ENCODE peak calls at places on chromosomes 6 and 20, in five cellular contexts. P is spleen, Y is adrenal gland, X is prostate gland, Z is uterus. D is an unnamed sample.
A peak's percentile ranks its signal among the peaks of the same experiment; 100 is the strongest.

GRCh38 chr6:113853252-113853651 is 3.9 kb upstream of the MARCKS start:
- DNase-seq in P (no peak), Z (no peak), Y (no peak), X (no peak), D (no peak)

GRCh38 chr20:21559305-21559704 is 45.4 kb upstream of the NKX2-2 start:
- DNase-seq in Z (no peak), X (no peak), Y (no peak), P (no peak), D (no peak)

GRCh38 chr20:16368645-16369292 is 204.5 kb downstream of the KIF16B start:
- DNase-seq in Y (no peak), Z (no peak), P (no peak), X (no peak), D (peak; percentile 40)

GRCh38 chr6:138979365-138979764 is 8.7 kb downstream of the REPS1 start:
- DNase-seq in Y (no peak), X (no peak), Z (no peak), P (no peak), D (no peak)

GRCh38 chr20:23318347-23318746 is 32.2 kb upstream of the NXT1 start:
- DNase-seq in Y (no peak), X (no peak), Z (no peak), P (no peak), D (no peak)

GRCh38 chr6:15907914-15908518 is 220.9 kb upstream of the MYLIP start:
- DNase-seq in Z (no peak), X (peak; percentile 54), Y (no peak), P (no peak), D (peak; percentile 52)

GRCh38 chr20:43985608-43986316 is 71.1 kb downstream of the TOX2 start:
- DNase-seq in Y (no peak), Z (no peak), P (no peak), X (no peak), D (no peak)

GRCh38 chr20:34632870-34633452 is 43.9 kb downstream of the PIGU start:
- DNase-seq in P (no peak), Z (no peak), Y (no peak), X (no peak), D (no peak)

GRCh38 chr6:167550936-167551633 is 226.2 kb downstream of the TTLL2 start:
- DNase-seq in Y (peak; percentile 53), Z (peak; percentile 87), P (peak; percentile 85), X (peak; percentile 73), D (peak; percentile 86)

GRCh38 chr20:51404297-51405060 is 138.0 kb downstream of the NFATC2 start:
- DNase-seq in X (no peak), P (peak; percentile 95), Y (no peak), Z (no peak), D (peak; percentile 41)

GRCh38 chr20:62850333-62850974 is 11.2 kb downstream of the TCFL5 start:
- DNase-seq in Y (no peak), Z (no peak), P (no peak), X (no peak), D (no peak)

GRCh38 chr6:70686548-70687133 is 19.0 kb downstream of the SMAP1 start:
- DNase-seq in Y (no peak), X (peak; percentile 36), Z (no peak), P (no peak), D (no peak)

GRCh38 chr20:55273149-55273548 is 732.2 kb downstream of the CBLN4 start:
- DNase-seq in P (no peak), Z (no peak), Y (no peak), X (no peak), D (no peak)

GRCh38 chr20:10565191-10565921 is 108.4 kb downstream of the JAG1 start:
- DNase-seq in X (no peak), Z (peak; percentile 51), Y (no peak), P (no peak), D (no peak)

GRCh38 chr6:109428889-109429477 is 11.4 kb downstream of the PPIL6 start:
- DNase-seq in Y (no peak), X (no peak), P (no peak), Z (no peak), D (no peak)

GRCh38 chr20:13220194-13220856 is 749 bp upstream of the ISM1 start:
- DNase-seq in Z (peak; percentile 28), P (peak; percentile 79), Y (peak; percentile 41), X (peak; percentile 20), D (peak; percentile 75)

GRCh38 chr20:6704132-6704861 is 63.2 kb upstream of the BMP2 start:
- DNase-seq in Y (no peak), P (no peak), X (peak; percentile 23), Z (no peak), D (peak; percentile 63)

GRCh38 chr6:137878070-137878809 is 11.2 kb downstream of the TNFAIP3 start:
- DNase-seq in Y (no peak), X (no peak), P (no peak), Z (no peak), D (no peak)

GRCh38 chr6:132669690-132670291 is 10.8 kb upstream of the TAAR1 start:
- DNase-seq in Y (no peak), P (no peak), X (no peak), Z (no peak), D (no peak)

GRCh38 chr20:19588731-19589130 is 169.3 kb upstream of the RIN2 start:
- DNase-seq in Z (peak; percentile 54), Y (no peak), X (peak; percentile 62), P (no peak), D (no peak)

GRCh38 chr6:53031281-53031680 is 33.9 kb upstream of the FBXO9 start:
- DNase-seq in P (no peak), X (no peak), Y (no peak), Z (no peak), D (no peak)

DNA sequence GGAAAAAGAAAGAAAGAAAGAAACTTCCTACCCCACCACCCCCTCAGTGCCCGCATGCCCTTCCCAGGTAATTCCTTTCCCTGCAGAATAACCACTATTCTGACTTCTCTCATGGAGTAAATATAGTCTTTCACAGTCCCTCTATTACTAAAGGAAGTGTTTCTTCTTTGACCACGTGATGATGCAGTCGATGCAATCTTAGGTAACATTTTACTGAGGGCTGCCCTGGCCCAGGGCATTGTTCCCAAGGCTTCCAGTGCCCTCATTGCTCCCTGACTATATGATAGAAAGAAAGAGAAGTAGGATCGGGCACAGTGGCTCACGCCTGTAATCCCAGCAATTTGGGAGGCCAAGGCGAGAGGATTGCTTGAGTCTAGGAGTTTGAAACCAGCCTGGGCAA is 29.1 kb downstream of the ARHGAP40 start:
- DNase-seq in Y (no peak), P (no peak), X (no peak), Z (no peak), D (no peak)
- H3K27ac ChIP-seq in Y (no peak overlapping the region), P (no peak overlapping the region), X (no peak overlapping the region), Z (no peak overlapping the region), D (no peak overlapping the region)

DNA sequence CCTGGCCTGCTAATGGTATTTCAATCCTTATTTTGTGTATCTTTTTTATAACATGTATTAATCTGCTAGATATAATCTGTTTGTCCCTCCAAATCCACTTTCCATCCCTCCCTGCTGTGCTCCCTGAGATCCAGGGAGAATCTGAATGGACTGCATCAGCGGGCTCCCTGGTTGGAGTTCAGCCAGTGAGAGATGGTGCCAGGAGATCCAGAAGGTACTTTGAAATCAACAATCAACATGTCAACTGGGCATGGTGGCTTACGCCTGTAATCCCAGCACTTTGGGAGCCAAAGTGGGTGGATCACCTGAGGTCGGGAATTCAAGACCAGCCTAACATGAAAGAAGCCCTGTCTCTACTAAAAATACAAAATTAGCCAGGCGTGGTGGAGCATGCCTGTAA is 4.4 kb downstream of the ATF6B start:
- DNase-seq in P (no peak), Z (no peak), Y (no peak), X (no peak), D (no peak)
- H3K4me1 ChIP-seq in P (peaks cover 32% of the 10 kb centered on the region), Z (no peaks in the 10 kb centered on the region), Y (peaks cover 9% of the 10 kb centered on the region), X (peaks cover 13% of the 10 kb centered on the region), D (peaks cover 32% of the 10 kb centered on the region)

DNA sequence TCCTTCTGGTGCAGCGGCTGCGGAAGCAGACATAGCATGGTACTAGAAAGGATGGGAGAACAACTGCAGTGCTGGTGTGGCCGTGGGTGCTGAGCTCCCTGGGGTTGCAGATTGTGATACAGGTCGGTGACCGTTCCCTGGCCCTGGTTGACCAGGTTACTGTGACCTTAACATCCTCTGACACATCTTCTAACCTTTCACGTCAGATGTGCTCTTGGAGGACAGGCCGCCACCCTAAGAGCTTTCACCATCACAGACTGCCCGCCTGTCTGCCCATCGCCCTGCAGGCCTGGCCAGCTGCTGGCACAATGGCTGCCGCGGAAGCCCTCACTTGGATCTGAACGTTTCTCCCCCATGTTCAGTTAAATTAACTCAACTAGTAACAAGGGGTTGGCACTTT is 444.1 kb upstream of the CDH4 start:
- DNase-seq in Y (no peak), P (no peak), Z (no peak), X (no peak), D (no peak)
- TF ChIP-seq POLR2A in Y (no peak), P (no peak), Z (no peak), X (no peak), D (no peak)

GRCh38 chr20:41509316-41509715 is 108.9 kb downstream of the CHD6 start:
- DNase-seq in X (peak; percentile 48), Y (no peak), P (no peak), Z (no peak), D (no peak)
- H3K27ac ChIP-seq in X (no peak overlapping the region), Y (peak overlapping the region; percentile 31), P (no peak overlapping the region), Z (no peak overlapping the region), D (no peak overlapping the region)